ENCODE peak calls at places on chromosomes 1 and 21, in five cellular contexts. One of them, this sample, is unnamed.
A peak's percentile ranks its signal among the peaks of the same experiment; 100 is the strongest.

GRCh38 chr1:156641761-156642264 is at the start of gene BCAN:
- DNase-seq in T-helper 9 cell: no peak
- DNase-seq in NCI-H345: peak; percentile 39
- DNase-seq in tibial artery: no peak
- DNase-seq in epithelial cell of prostate: no peak
- DNase-seq in this sample: peak; percentile 28

GRCh38 chr1:181680332-181680731 is 197.0 kb downstream of the CACNA1E start:
- DNase-seq in T-helper 9 cell: no peak
- DNase-seq in epithelial cell of prostate: no peak
- DNase-seq in NCI-H345: no peak
- DNase-seq in tibial artery: no peak
- DNase-seq in this sample: no peak

GRCh38 chr1:82632164-82632563 is 831.4 kb downstream of the ADGRL2 start:
- DNase-seq in T-helper 9 cell: no peak
- DNase-seq in epithelial cell of prostate: peak; percentile 36
- DNase-seq in NCI-H345: no peak
- DNase-seq in tibial artery: no peak
- DNase-seq in this sample: no peak

GRCh38 chr1:159652506-159652905 is 61.9 kb downstream of the CRP start:
- DNase-seq in T-helper 9 cell: no peak
- DNase-seq in NCI-H345: no peak
- DNase-seq in tibial artery: no peak
- DNase-seq in epithelial cell of prostate: no peak
- DNase-seq in this sample: no peak

GRCh38 chr1:113630340-113631327 is 128.7 kb downstream of the PHTF1 start:
- DNase-seq in epithelial cell of prostate: no peak
- DNase-seq in T-helper 9 cell: no peak
- DNase-seq in NCI-H345: no peak
- DNase-seq in tibial artery: no peak
- DNase-seq in this sample: no peak

GRCh38 chr21:44870748-44871495 is 2.6 kb downstream of the PTTG1IP start:
- DNase-seq in epithelial cell of prostate: no peak
- DNase-seq in NCI-H345: peak; percentile 25
- DNase-seq in tibial artery: no peak
- DNase-seq in T-helper 9 cell: no peak
- DNase-seq in this sample: peak; percentile 14

GRCh38 chr21:36945496-36946138 is 20.9 kb downstream of the HLCS start:
- DNase-seq in NCI-H345: no peak
- DNase-seq in T-helper 9 cell: no peak
- DNase-seq in tibial artery: no peak
- DNase-seq in epithelial cell of prostate: no peak
- DNase-seq in this sample: no peak

GRCh38 chr1:86938855-86939254 is 24.4 kb downstream of the HS2ST1 start:
- DNase-seq in T-helper 9 cell: no peak
- DNase-seq in tibial artery: no peak
- DNase-seq in NCI-H345: no peak
- DNase-seq in epithelial cell of prostate: no peak
- DNase-seq in this sample: no peak

GRCh38 chr1:51699376-51699775 is 82.5 kb downstream of the OSBPL9 start:
- DNase-seq in tibial artery: no peak
- DNase-seq in NCI-H345: no peak
- DNase-seq in epithelial cell of prostate: no peak
- DNase-seq in T-helper 9 cell: no peak
- DNase-seq in this sample: no peak

GRCh38 chr1:91026320-91026719 is 4.5 kb upstream of the ZNF644 start:
- DNase-seq in tibial artery: no peak
- DNase-seq in NCI-H345: peak; percentile 3
- DNase-seq in T-helper 9 cell: no peak
- DNase-seq in epithelial cell of prostate: no peak
- DNase-seq in this sample: no peak

GRCh38 chr1:176499671-176500070 is 36.7 kb downstream of the PAPPA2 start:
- DNase-seq in epithelial cell of prostate: no peak
- DNase-seq in tibial artery: no peak
- DNase-seq in T-helper 9 cell: no peak
- DNase-seq in NCI-H345: no peak
- DNase-seq in this sample: no peak

GRCh38 chr1:157399984-157400382 is 152.3 kb downstream of the FCRL5 start:
- DNase-seq in NCI-H345: no peak
- DNase-seq in T-helper 9 cell: no peak
- DNase-seq in epithelial cell of prostate: no peak
- DNase-seq in tibial artery: no peak
- DNase-seq in this sample: no peak

GRCh38 chr1:8497196-8497878 is 179.4 kb downstream of the SLC45A1 start:
- DNase-seq in T-helper 9 cell: no peak
- DNase-seq in tibial artery: no peak
- DNase-seq in epithelial cell of prostate: peak; percentile 20
- DNase-seq in NCI-H345: no peak
- DNase-seq in this sample: no peak

GRCh38 chr1:225772848-225773247 is 4.8 kb upstream of the SRP9 start:
- DNase-seq in tibial artery: no peak
- DNase-seq in T-helper 9 cell: no peak
- DNase-seq in NCI-H345: no peak
- DNase-seq in epithelial cell of prostate: no peak
- DNase-seq in this sample: no peak

GRCh38 chr1:17265162-17265561 is 16.3 kb downstream of the PADI3 start:
- DNase-seq in tibial artery: no peak
- DNase-seq in NCI-H345: no peak
- DNase-seq in epithelial cell of prostate: no peak
- DNase-seq in T-helper 9 cell: no peak
- DNase-seq in this sample: no peak

This sample was measured in stimulated activated naive CD4-positive, alpha-beta T cell.